ENCODE peak calls at places on chromosomes 11 and 22, in nine cellular contexts. One of them, this sample, is unnamed.

GRCh38 chr11:12248330-12248729 is 129.0 kb upstream of the PARVA start:
- DNase-seq in gastrocnemius medialis: no peak
- DNase-seq in adrenal gland: peak
- DNase-seq in lower lobe of right lung: peak
- DNase-seq in GM23248: no peak
- DNase-seq in thoracic aorta: no peak
- DNase-seq in brain microvascular endothelial cell: no peak
- DNase-seq in left lung: peak
- DNase-seq in aorta: peak
- DNase-seq in this sample: peak

GRCh38 chr11:26541870-26542269 is 30.2 kb downstream of the MUC15 start:
- DNase-seq in gastrocnemius medialis: no peak
- DNase-seq in adrenal gland: no peak
- DNase-seq in lower lobe of right lung: no peak
- DNase-seq in GM23248: no peak
- DNase-seq in thoracic aorta: no peak
- DNase-seq in brain microvascular endothelial cell: no peak
- DNase-seq in left lung: no peak
- DNase-seq in aorta: no peak
- DNase-seq in this sample: no peak

GRCh38 chr11:14980854-14981253 is 8.7 kb upstream of the CALCA start:
- DNase-seq in gastrocnemius medialis: no peak
- DNase-seq in adrenal gland: no peak
- DNase-seq in lower lobe of right lung: no peak
- DNase-seq in GM23248: peak
- DNase-seq in thoracic aorta: no peak
- DNase-seq in brain microvascular endothelial cell: peak
- DNase-seq in left lung: no peak
- DNase-seq in aorta: no peak
- DNase-seq in this sample: no peak

GRCh38 chr11:123188508-123189165 is 6.4 kb downstream of the CLMP start:
- DNase-seq in gastrocnemius medialis: no peak
- DNase-seq in adrenal gland: no peak
- DNase-seq in lower lobe of right lung: no peak
- DNase-seq in GM23248: peak
- DNase-seq in thoracic aorta: no peak
- DNase-seq in brain microvascular endothelial cell: peak
- DNase-seq in left lung: no peak
- DNase-seq in aorta: no peak
- DNase-seq in this sample: no peak

GRCh38 chr22:32058656-32059280 is 15.7 kb downstream of the SLC5A1 start:
- DNase-seq in gastrocnemius medialis: no peak
- DNase-seq in adrenal gland: no peak
- DNase-seq in lower lobe of right lung: no peak
- DNase-seq in GM23248: peak
- DNase-seq in thoracic aorta: no peak
- DNase-seq in brain microvascular endothelial cell: peak
- DNase-seq in left lung: no peak
- DNase-seq in aorta: no peak
- DNase-seq in this sample: no peak

GRCh38 chr11:40328890-40329617 is 1130.4 kb downstream of the LRRC4C start:
- DNase-seq in gastrocnemius medialis: peak
- DNase-seq in adrenal gland: peak
- DNase-seq in lower lobe of right lung: peak
- DNase-seq in GM23248: peak
- DNase-seq in thoracic aorta: peak
- DNase-seq in brain microvascular endothelial cell: peak
- DNase-seq in left lung: peak
- DNase-seq in aorta: peak
- DNase-seq in this sample: peak

GRCh38 chr11:47538741-47539575 is 14.0 kb downstream of the CELF1 start:
- DNase-seq in gastrocnemius medialis: no peak
- DNase-seq in adrenal gland: peak
- DNase-seq in lower lobe of right lung: no peak
- DNase-seq in GM23248: no peak
- DNase-seq in thoracic aorta: no peak
- DNase-seq in brain microvascular endothelial cell: no peak
- DNase-seq in left lung: no peak
- DNase-seq in aorta: peak
- DNase-seq in this sample: no peak

GRCh38 chr11:10894666-10895065 is 36.8 kb upstream of the ZBED5 start:
- DNase-seq in gastrocnemius medialis: no peak
- DNase-seq in adrenal gland: no peak
- DNase-seq in lower lobe of right lung: no peak
- DNase-seq in GM23248: no peak
- DNase-seq in thoracic aorta: no peak
- DNase-seq in brain microvascular endothelial cell: no peak
- DNase-seq in left lung: no peak
- DNase-seq in aorta: no peak
- DNase-seq in this sample: no peak

GRCh38 chr11:65150513-65151271 is 16.4 kb upstream of the SYVN1 start:
- DNase-seq in gastrocnemius medialis: peak
- DNase-seq in adrenal gland: peak
- DNase-seq in lower lobe of right lung: peak
- DNase-seq in GM23248: peak
- DNase-seq in thoracic aorta: peak
- DNase-seq in brain microvascular endothelial cell: peak
- DNase-seq in left lung: peak
- DNase-seq in aorta: peak
- DNase-seq in this sample: peak

GRCh38 chr11:84899740-84900139 is 727.4 kb downstream of the DLG2 start:
- DNase-seq in gastrocnemius medialis: no peak
- DNase-seq in adrenal gland: no peak
- DNase-seq in lower lobe of right lung: no peak
- DNase-seq in GM23248: peak
- DNase-seq in thoracic aorta: no peak
- DNase-seq in brain microvascular endothelial cell: peak
- DNase-seq in left lung: no peak
- DNase-seq in aorta: no peak
- DNase-seq in this sample: no peak

GRCh38 chr11:128739589-128739988 is 45.7 kb downstream of the FLI1 start:
- DNase-seq in gastrocnemius medialis: no peak
- DNase-seq in adrenal gland: no peak
- DNase-seq in lower lobe of right lung: no peak
- DNase-seq in GM23248: no peak
- DNase-seq in thoracic aorta: no peak
- DNase-seq in brain microvascular endothelial cell: no peak
- DNase-seq in left lung: no peak
- DNase-seq in aorta: no peak
- DNase-seq in this sample: peak
- H3K27ac ChIP-seq in gastrocnemius medialis: no peak
- H3K27ac ChIP-seq in adrenal gland: no peak
- H3K27ac ChIP-seq in lower lobe of right lung: no peak
- H3K27ac ChIP-seq in GM23248: no peak
- H3K27ac ChIP-seq in thoracic aorta: no peak
- H3K27ac ChIP-seq in brain microvascular endothelial cell: no peak
- H3K27ac ChIP-seq in left lung: no peak
- H3K27ac ChIP-seq in aorta: no peak
- H3K27ac ChIP-seq in this sample: no peak

DNA sequence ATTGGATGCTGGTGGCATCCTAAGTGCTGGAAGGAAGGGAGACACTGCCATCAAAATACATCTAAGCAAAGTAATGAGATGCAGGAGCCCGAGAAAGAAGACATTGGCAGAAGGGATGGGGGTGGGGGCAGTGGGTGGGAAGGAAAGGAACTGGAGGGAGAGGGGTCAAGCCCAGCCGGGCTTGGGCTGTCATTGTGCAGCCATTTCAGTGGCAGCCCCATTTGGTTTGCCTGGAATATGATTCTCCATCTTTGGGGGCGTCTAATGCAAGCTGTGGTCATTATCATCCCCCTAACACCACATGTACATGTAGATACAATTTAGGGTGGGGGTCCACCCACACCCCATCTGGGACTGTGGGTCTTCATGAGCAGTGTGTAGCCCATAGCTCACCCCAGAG is 13.9 kb upstream of the ACCSL start:
- DNase-seq in gastrocnemius medialis: no peak
- DNase-seq in adrenal gland: no peak
- DNase-seq in lower lobe of right lung: no peak
- DNase-seq in GM23248: no peak
- DNase-seq in thoracic aorta: no peak
- DNase-seq in brain microvascular endothelial cell: no peak
- DNase-seq in left lung: no peak
- DNase-seq in aorta: no peak
- DNase-seq in this sample: no peak
- H3K27ac ChIP-seq in gastrocnemius medialis: peak
- H3K27ac ChIP-seq in adrenal gland: no peak
- H3K27ac ChIP-seq in lower lobe of right lung: no peak
- H3K27ac ChIP-seq in GM23248: no peak
- H3K27ac ChIP-seq in thoracic aorta: peak
- H3K27ac ChIP-seq in brain microvascular endothelial cell: no peak
- H3K27ac ChIP-seq in left lung: no peak
- H3K27ac ChIP-seq in aorta: peak
- H3K27ac ChIP-seq in this sample: no peak

GRCh38 chr11:46331653-46331984 is 15.6 kb upstream of the DGKZ start:
- DNase-seq in gastrocnemius medialis: no peak
- DNase-seq in adrenal gland: no peak
- DNase-seq in lower lobe of right lung: no peak
- DNase-seq in GM23248: peak
- DNase-seq in thoracic aorta: no peak
- DNase-seq in brain microvascular endothelial cell: no peak
- DNase-seq in left lung: no peak
- DNase-seq in aorta: no peak
- DNase-seq in this sample: no peak
- H3K27ac ChIP-seq in gastrocnemius medialis: no peak
- H3K27ac ChIP-seq in adrenal gland: no peak
- H3K27ac ChIP-seq in lower lobe of right lung: no peak
- H3K27ac ChIP-seq in GM23248: no peak
- H3K27ac ChIP-seq in thoracic aorta: no peak
- H3K27ac ChIP-seq in brain microvascular endothelial cell: no peak
- H3K27ac ChIP-seq in left lung: no peak
- H3K27ac ChIP-seq in aorta: no peak
- H3K27ac ChIP-seq in this sample: no peak

GRCh38 chr11:61021661-61022212 is 50.3 kb downstream of the CD6 start:
- DNase-seq in gastrocnemius medialis: no peak
- DNase-seq in adrenal gland: no peak
- DNase-seq in lower lobe of right lung: peak
- DNase-seq in GM23248: no peak
- DNase-seq in thoracic aorta: no peak
- DNase-seq in brain microvascular endothelial cell: no peak
- DNase-seq in left lung: peak
- DNase-seq in aorta: no peak
- DNase-seq in this sample: no peak

GRCh38 chr11:61019818-61020405 is 48.4 kb downstream of the CD6 start:
- DNase-seq in gastrocnemius medialis: no peak
- DNase-seq in adrenal gland: no peak
- DNase-seq in lower lobe of right lung: no peak
- DNase-seq in GM23248: no peak
- DNase-seq in thoracic aorta: no peak
- DNase-seq in brain microvascular endothelial cell: no peak
- DNase-seq in left lung: no peak
- DNase-seq in aorta: peak
- DNase-seq in this sample: no peak

GRCh38 chr11:61023086-61024035 is 51.9 kb downstream of the CD6 start:
- DNase-seq in gastrocnemius medialis: no peak
- DNase-seq in adrenal gland: no peak
- DNase-seq in lower lobe of right lung: no peak
- DNase-seq in GM23248: no peak
- DNase-seq in thoracic aorta: no peak
- DNase-seq in brain microvascular endothelial cell: no peak
- DNase-seq in left lung: no peak
- DNase-seq in aorta: no peak
- DNase-seq in this sample: no peak

GRCh38 chr11:61020706-61021235 is 49.3 kb downstream of the CD6 start:
- DNase-seq in gastrocnemius medialis: no peak
- DNase-seq in adrenal gland: no peak
- DNase-seq in lower lobe of right lung: no peak
- DNase-seq in GM23248: no peak
- DNase-seq in thoracic aorta: no peak
- DNase-seq in brain microvascular endothelial cell: no peak
- DNase-seq in left lung: no peak
- DNase-seq in aorta: peak
- DNase-seq in this sample: no peak

DNA sequence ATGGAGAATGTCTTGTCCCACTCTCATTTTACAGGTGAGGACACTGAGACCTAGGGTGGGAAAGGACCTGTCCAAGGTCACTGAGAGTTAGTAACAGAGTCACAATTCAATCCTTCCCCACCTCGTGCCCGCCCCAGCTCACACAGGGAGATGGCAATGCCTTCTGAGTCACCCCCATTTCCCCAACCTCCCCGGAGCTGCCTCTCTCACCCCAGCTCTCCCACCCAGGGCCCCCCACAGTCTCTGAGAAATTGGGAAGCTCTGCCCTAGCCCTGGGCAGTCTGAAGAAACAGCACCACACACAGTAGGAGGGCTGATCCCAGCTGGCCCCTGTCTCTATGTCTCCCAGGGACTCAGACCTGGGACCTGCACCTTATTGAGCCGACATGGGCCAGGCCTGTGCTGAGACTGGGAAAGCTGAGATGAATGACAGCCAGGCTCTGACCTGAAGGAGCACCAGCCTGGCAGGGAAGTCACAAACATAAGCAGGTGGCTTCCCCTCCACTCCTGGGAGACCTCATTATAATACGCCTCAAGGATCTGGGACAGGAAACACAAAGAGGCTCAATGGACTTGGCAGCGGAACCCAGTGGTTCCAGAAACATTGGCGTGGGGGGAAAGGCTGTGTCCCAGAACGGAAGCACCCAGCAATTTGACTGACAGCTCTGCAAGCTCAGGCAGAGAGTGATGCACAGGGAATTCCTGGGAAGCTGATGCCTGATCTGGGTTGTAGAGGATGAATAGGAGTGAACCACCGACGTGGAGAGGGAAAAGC is 51.0 kb downstream of the CD6 start:
- DNase-seq in gastrocnemius medialis: no peak
- DNase-seq in adrenal gland: no peak
- DNase-seq in lower lobe of right lung: no peak
- DNase-seq in GM23248: no peak
- DNase-seq in thoracic aorta: no peak
- DNase-seq in brain microvascular endothelial cell: no peak
- DNase-seq in left lung: no peak
- DNase-seq in aorta: no peak
- DNase-seq in this sample: no peak
- H3K27ac ChIP-seq in gastrocnemius medialis: no peak
- H3K27ac ChIP-seq in adrenal gland: no peak
- H3K27ac ChIP-seq in lower lobe of right lung: no peak
- H3K27ac ChIP-seq in GM23248: no peak
- H3K27ac ChIP-seq in thoracic aorta: no peak
- H3K27ac ChIP-seq in brain microvascular endothelial cell: no peak
- H3K27ac ChIP-seq in left lung: no peak
- H3K27ac ChIP-seq in aorta: no peak
- H3K27ac ChIP-seq in this sample: no peak

GRCh38 chr22:28560005-28560742 is 119.5 kb downstream of the TTC28 start:
- DNase-seq in gastrocnemius medialis: no peak
- DNase-seq in adrenal gland: no peak
- DNase-seq in lower lobe of right lung: no peak
- DNase-seq in GM23248: peak
- DNase-seq in thoracic aorta: no peak
- DNase-seq in brain microvascular endothelial cell: peak
- DNase-seq in left lung: no peak
- DNase-seq in aorta: no peak
- DNase-seq in this sample: no peak
- H3K27ac ChIP-seq in gastrocnemius medialis: no peak
- H3K27ac ChIP-seq in adrenal gland: no peak
- H3K27ac ChIP-seq in lower lobe of right lung: no peak
- H3K27ac ChIP-seq in GM23248: peak
- H3K27ac ChIP-seq in thoracic aorta: no peak
- H3K27ac ChIP-seq in brain microvascular endothelial cell: no peak
- H3K27ac ChIP-seq in left lung: no peak
- H3K27ac ChIP-seq in aorta: no peak
- H3K27ac ChIP-seq in this sample: no peak